ENCODE peak calls at places on chromosomes 5 and 9, in five cellular contexts. One of them, this sample, is unnamed.

GRCh38 chr5:28165116-28165515 is 1126.7 kb upstream of the CDH9 start:
- DNase-seq in GM12878: no peak
- DNase-seq in WTC11: no peak
- DNase-seq in HepG2: no peak
- DNase-seq in H1: no peak
- DNase-seq in this sample: no peak

GRCh38 chr9:7961076-7961475 is 161.5 kb upstream of the DMAC1 start:
- DNase-seq in GM12878: no peak
- DNase-seq in WTC11: no peak
- DNase-seq in HepG2: no peak
- DNase-seq in H1: no peak
- DNase-seq in this sample: no peak

GRCh38 chr9:133119461-133120342 is 1.3 kb downstream of the RALGDS start:
- DNase-seq in H1: no peak
- DNase-seq in GM12878: no peak
- DNase-seq in WTC11: no peak
- DNase-seq in HepG2: no peak
- DNase-seq in this sample: no peak

GRCh38 chr9:122988919-122989614 is 44.4 kb upstream of the GPR21 start:
- DNase-seq in H1: no peak
- DNase-seq in WTC11: no peak
- DNase-seq in HepG2: no peak
- DNase-seq in GM12878: no peak
- DNase-seq in this sample: no peak

GRCh38 chr5:82046268-82046621 is 74.4 kb downstream of the ATG10 start:
- DNase-seq in HepG2: no peak
- DNase-seq in GM12878: no peak
- DNase-seq in H1: no peak
- DNase-seq in WTC11: no peak
- DNase-seq in this sample: no peak

GRCh38 chr5:132087176-132087575 is 13.6 kb downstream of the CSF2 start:
- DNase-seq in H1: no peak
- DNase-seq in GM12878: no peak
- DNase-seq in HepG2: no peak
- DNase-seq in WTC11: no peak
- DNase-seq in this sample: no peak

GRCh38 chr5:146788918-146789317 is 89.6 kb downstream of the PPP2R2B start:
- DNase-seq in WTC11: peak
- DNase-seq in H1: peak
- DNase-seq in GM12878: no peak
- DNase-seq in HepG2: no peak
- DNase-seq in this sample: no peak

GRCh38 chr9:101530076-101530711 is 3.5 kb upstream of the RNF20 start:
- DNase-seq in H1: no peak
- DNase-seq in WTC11: peak
- DNase-seq in HepG2: peak
- DNase-seq in GM12878: peak
- DNase-seq in this sample: peak

GRCh38 chr5:117881426-117882230 is 1106.7 kb downstream of the DTWD2 start:
- DNase-seq in GM12878: no peak
- DNase-seq in HepG2: no peak
- DNase-seq in H1: no peak
- DNase-seq in WTC11: no peak
- DNase-seq in this sample: no peak

GRCh38 chr5:149667084-149667826 is 62.9 kb upstream of the PPARGC1B start:
- DNase-seq in WTC11: peak
- DNase-seq in HepG2: peak
- DNase-seq in GM12878: peak
- DNase-seq in H1: no peak
- DNase-seq in this sample: peak

GRCh38 chr5:147413266-147413665 is 96.6 kb downstream of the DPYSL3 start:
- DNase-seq in HepG2: no peak
- DNase-seq in WTC11: no peak
- DNase-seq in H1: no peak
- DNase-seq in GM12878: no peak
- DNase-seq in this sample: no peak

GRCh38 chr9:83258521-83258920 is 195.6 kb upstream of the RASEF start:
- DNase-seq in HepG2: no peak
- DNase-seq in WTC11: no peak
- DNase-seq in GM12878: no peak
- DNase-seq in H1: no peak
- DNase-seq in this sample: no peak

GRCh38 chr9:19201899-19202891 is 28.3 kb upstream of the DENND4C start:
- DNase-seq in HepG2: peak
- DNase-seq in WTC11: no peak
- DNase-seq in GM12878: no peak
- DNase-seq in H1: no peak
- DNase-seq in this sample: peak

GRCh38 chr9:71928376-71928775 is 16.9 kb downstream of the C9orf85 start:
- DNase-seq in GM12878: no peak
- DNase-seq in HepG2: no peak
- DNase-seq in WTC11: no peak
- DNase-seq in H1: no peak
- DNase-seq in this sample: no peak

GRCh38 chr5:58072202-58072791 is 387.6 kb downstream of the PLK2 start:
- DNase-seq in HepG2: no peak
- DNase-seq in WTC11: no peak
- DNase-seq in H1: no peak
- DNase-seq in GM12878: no peak
- DNase-seq in this sample: no peak

GRCh38 chr9:7161469-7161868 is 403.7 kb downstream of the KDM4C start:
- DNase-seq in H1: no peak
- DNase-seq in WTC11: no peak
- DNase-seq in GM12878: no peak
- DNase-seq in HepG2: no peak
- DNase-seq in this sample: no peak

GRCh38 chr5:74738406-74738805 is 28.5 kb downstream of the GFM2 start:
- DNase-seq in H1: no peak
- DNase-seq in HepG2: no peak
- DNase-seq in GM12878: no peak
- DNase-seq in WTC11: no peak
- DNase-seq in this sample: no peak

GRCh38 chr5:129107637-129108036 is 13.1 kb downstream of the ISOC1 start:
- DNase-seq in GM12878: no peak
- DNase-seq in HepG2: no peak
- DNase-seq in H1: no peak
- DNase-seq in WTC11: no peak
- DNase-seq in this sample: no peak

GRCh38 chr9:26656003-26656940 is 236.3 kb downstream of the CAAP1 start:
- DNase-seq in GM12878: no peak
- DNase-seq in H1: peak
- DNase-seq in HepG2: peak
- DNase-seq in WTC11: peak
- DNase-seq in this sample: peak

GRCh38 chr5:123120197-123120596 is 31.2 kb downstream of the PRDM6 start:
- DNase-seq in HepG2: no peak
- DNase-seq in H1: no peak
- DNase-seq in GM12878: no peak
- DNase-seq in WTC11: peak
- DNase-seq in this sample: no peak

DNA sequence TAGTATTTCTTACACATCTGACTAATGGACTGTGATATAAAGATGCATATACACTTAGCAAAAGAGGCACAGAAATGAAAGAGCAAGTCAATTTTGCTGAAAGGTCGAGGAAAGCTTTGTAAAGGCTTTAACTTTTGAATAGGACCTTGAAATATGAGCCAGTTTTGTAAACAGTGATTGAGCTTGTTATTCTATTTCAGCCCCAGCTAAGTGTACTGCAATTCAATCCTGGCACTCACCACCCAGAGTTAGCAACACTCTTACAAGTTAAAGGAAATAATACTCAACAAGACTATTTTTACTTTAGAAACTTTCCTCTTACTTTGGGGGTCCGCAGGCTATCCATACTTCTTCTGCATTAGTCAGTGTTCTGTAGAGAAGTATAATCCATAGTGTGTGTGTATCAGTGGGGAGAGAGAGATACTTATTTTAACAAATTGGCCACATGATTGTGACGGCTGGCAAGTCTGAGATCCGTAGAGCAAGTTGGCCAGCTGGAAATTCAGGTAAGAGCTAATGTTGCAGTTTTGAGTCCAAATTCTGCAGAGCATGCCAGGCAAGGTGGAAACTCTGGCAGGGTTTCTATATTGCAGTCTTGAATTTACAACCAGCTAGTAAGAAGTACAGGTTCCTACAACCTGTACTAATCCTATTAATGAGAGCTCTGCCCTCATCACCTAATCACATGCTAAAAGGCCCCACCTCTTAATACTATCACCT is 33.5 kb downstream of the IL7R start:
- DNase-seq in H1: no peak
- DNase-seq in WTC11: no peak
- DNase-seq in GM12878: no peak
- DNase-seq in HepG2: no peak
- DNase-seq in this sample: no peak
- TF ChIP-seq USF2 in H1: no peak
- TF ChIP-seq USF2 in WTC11: no peak
- TF ChIP-seq USF2 in GM12878: no peak
- TF ChIP-seq USF2 in HepG2: no peak
- TF ChIP-seq USF2 in this sample: no peak

GRCh38 chr5:56481147-56481997 is 248.2 kb upstream of the ANKRD55 start:
- DNase-seq in HepG2: peak
- DNase-seq in WTC11: peak
- DNase-seq in H1: no peak
- DNase-seq in GM12878: peak
- DNase-seq in this sample: no peak
- TF ChIP-seq SP1 in HepG2: no peak
- TF ChIP-seq SP1 in WTC11: no peak
- TF ChIP-seq SP1 in H1: no peak
- TF ChIP-seq SP1 in GM12878: no peak
- TF ChIP-seq SP1 in this sample: no peak

DNA sequence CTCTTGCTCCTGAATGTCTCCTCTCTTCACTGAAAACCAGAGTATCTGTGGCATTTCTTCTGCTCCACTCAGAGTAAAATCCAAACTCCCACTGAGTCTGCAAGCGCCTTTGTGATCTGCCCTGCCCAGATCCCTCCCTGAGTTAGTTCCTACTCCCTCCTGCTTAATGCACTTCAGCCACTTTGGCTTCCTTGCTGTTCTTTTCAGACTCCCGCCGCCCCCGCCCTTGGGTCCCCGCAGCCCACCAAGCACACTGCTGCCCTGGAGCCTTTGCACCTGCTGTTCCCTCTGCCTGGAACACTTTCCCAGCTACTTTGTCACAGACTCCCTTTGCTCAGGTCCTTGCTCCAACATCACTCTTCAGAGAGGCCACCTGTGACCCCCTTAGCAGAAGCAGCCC is 127.2 kb upstream of the SLC25A48 start:
- DNase-seq in H1: no peak
- DNase-seq in WTC11: no peak
- DNase-seq in GM12878: no peak
- DNase-seq in HepG2: no peak
- DNase-seq in this sample: no peak
- TF ChIP-seq USF2 in H1: no peak
- TF ChIP-seq USF2 in WTC11: no peak
- TF ChIP-seq USF2 in GM12878: no peak
- TF ChIP-seq USF2 in HepG2: no peak
- TF ChIP-seq USF2 in this sample: no peak

GRCh38 chr5:124341066-124341943 is 405.1 kb downstream of the ZNF608 start:
- DNase-seq in WTC11: no peak
- DNase-seq in HepG2: no peak
- DNase-seq in H1: no peak
- DNase-seq in GM12878: no peak
- DNase-seq in this sample: no peak

GRCh38 chr5:124342027-124342471 is 404.4 kb downstream of the ZNF608 start:
- DNase-seq in GM12878: no peak
- DNase-seq in WTC11: no peak
- DNase-seq in H1: no peak
- DNase-seq in HepG2: no peak
- DNase-seq in this sample: no peak

GRCh38 chr5:124343451-124343867 is 403.0 kb downstream of the ZNF608 start:
- DNase-seq in WTC11: no peak
- DNase-seq in H1: no peak
- DNase-seq in GM12878: no peak
- DNase-seq in HepG2: no peak
- DNase-seq in this sample: no peak

GRCh38 chr5:124343021-124343420 is 403.4 kb downstream of the ZNF608 start:
- DNase-seq in HepG2: no peak
- DNase-seq in WTC11: no peak
- DNase-seq in H1: no peak
- DNase-seq in GM12878: no peak
- DNase-seq in this sample: no peak

GRCh38 chr5:124342586-124342985 is 403.9 kb downstream of the ZNF608 start:
- DNase-seq in H1: no peak
- DNase-seq in HepG2: no peak
- DNase-seq in GM12878: no peak
- DNase-seq in WTC11: no peak
- DNase-seq in this sample: no peak
- TF ChIP-seq SP1 in H1: no peak
- TF ChIP-seq SP1 in HepG2: no peak
- TF ChIP-seq SP1 in GM12878: no peak
- TF ChIP-seq SP1 in WTC11: no peak
- TF ChIP-seq SP1 in this sample: no peak

GRCh38 chr9:78303377-78304062 is 6.6 kb downstream of the PSAT1 start:
- DNase-seq in GM12878: no peak
- DNase-seq in HepG2: no peak
- DNase-seq in WTC11: no peak
- DNase-seq in H1: no peak
- DNase-seq in this sample: no peak

GRCh38 chr9:78300209-78300608 is 3.3 kb downstream of the PSAT1 start:
- DNase-seq in GM12878: no peak
- DNase-seq in H1: no peak
- DNase-seq in HepG2: peak
- DNase-seq in WTC11: no peak
- DNase-seq in this sample: no peak

GRCh38 chr9:78304357-78304756 is 7.4 kb downstream of the PSAT1 start:
- DNase-seq in HepG2: peak
- DNase-seq in WTC11: no peak
- DNase-seq in H1: no peak
- DNase-seq in GM12878: no peak
- DNase-seq in this sample: no peak

GRCh38 chr9:78298046-78298511 is 1.2 kb downstream of the PSAT1 start:
- DNase-seq in HepG2: peak
- DNase-seq in WTC11: peak
- DNase-seq in H1: no peak
- DNase-seq in GM12878: no peak
- DNase-seq in this sample: peak

DNA sequence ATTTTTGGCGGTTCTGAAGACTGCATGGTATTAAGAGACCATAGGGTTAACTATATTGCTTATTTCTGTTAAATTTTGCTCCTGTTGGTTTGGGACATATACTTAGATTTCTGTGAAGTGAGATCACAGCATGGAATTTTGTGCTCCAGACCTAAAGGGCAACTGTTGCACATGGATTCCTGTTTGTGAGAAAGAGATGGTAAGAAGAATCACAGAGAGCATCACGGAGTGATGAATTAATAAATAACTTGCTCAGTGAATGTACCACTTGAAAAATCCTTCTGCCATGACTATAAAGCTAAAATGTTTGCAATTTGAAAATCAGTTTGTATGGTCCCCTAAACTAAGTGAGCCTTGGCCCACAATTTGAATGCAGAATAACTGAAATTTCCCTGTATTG is 4.5 kb downstream of the PSAT1 start:
- DNase-seq in HepG2: no peak
- DNase-seq in WTC11: no peak
- DNase-seq in GM12878: no peak
- DNase-seq in H1: no peak
- DNase-seq in this sample: no peak
- TF ChIP-seq USF2 in HepG2: no peak
- TF ChIP-seq USF2 in WTC11: no peak
- TF ChIP-seq USF2 in GM12878: no peak
- TF ChIP-seq USF2 in H1: no peak
- TF ChIP-seq USF2 in this sample: no peak

This sample was measured in K562.